ENCODE peak calls at places on chromosomes 6 and 20, in four cellular contexts. I is lung, E is left ventricle myocardium inferior, W is GM23248. P is an unnamed sample.
A peak's percentile ranks its signal among the peaks of the same experiment; 100 is the strongest.

GRCh38 chr6:39074486-39074885 is 25.9 kb downstream of the GLP1R start:
- DNase-seq in I (no peak), E (no peak), W (no peak), P (no peak)

GRCh38 chr20:58001381-58001780 is 227.1 kb downstream of the ANKRD60 start:
- DNase-seq in W (no peak), E (peak; percentile 41), I (no peak), P (no peak)

GRCh38 chr6:19042452-19042851 is 655.3 kb downstream of the RNF144B start:
- DNase-seq in W (no peak), I (no peak), E (no peak), P (no peak)

GRCh38 chr6:20483902-20484497 is 50.3 kb upstream of the CDKAL1 start:
- DNase-seq in I (no peak), W (peak; percentile 9), E (no peak), P (no peak)

GRCh38 chr6:14871196-14871595 is 374.7 kb upstream of the JARID2 start:
- DNase-seq in E (peak; percentile 38), I (no peak), W (no peak), P (no peak)

GRCh38 chr6:129031051-129031599 is 148.2 kb downstream of the LAMA2 start:
- DNase-seq in E (no peak), W (peak; percentile 84), I (no peak), P (peak; percentile 17)

GRCh38 chr6:134683783-134684765 is 265.8 kb downstream of the ALDH8A1 start:
- DNase-seq in I (no peak), E (no peak), W (peak; percentile 70), P (peak; percentile 43)

GRCh38 chr20:24781061-24781980 is 167.7 kb upstream of the CST7 start:
- DNase-seq in I (no peak), E (no peak), W (peak; percentile 77), P (peak; percentile 68)

GRCh38 chr6:10556496-10557391 is 35.6 kb downstream of the GCNT2 start:
- DNase-seq in E (no peak), I (no peak), W (no peak), P (no peak)

GRCh38 chr20:32709528-32710121 is 33.6 kb downstream of the COMMD7 start:
- DNase-seq in I (no peak), E (no peak), W (no peak), P (no peak)

GRCh38 chr6:140779341-140779740 is 1353.4 kb upstream of the GJE1 start:
- DNase-seq in E (no peak), W (peak; percentile 63), I (no peak), P (peak; percentile 69)

GRCh38 chr6:113854531-113855499 is 2.3 kb upstream of the MARCKS start:
- DNase-seq in E (peak; percentile 77), W (peak; percentile 80), I (peak; percentile 54), P (peak; percentile 31)

GRCh38 chr20:26135325-26136110 is 438.9 kb upstream of the ZNF337 start:
- DNase-seq in I (no peak), W (no peak), E (no peak), P (no peak)

GRCh38 chr6:6696867-6697531 is 108.5 kb downstream of the LY86 start:
- DNase-seq in E (peak; percentile 61), W (peak; percentile 84), I (peak; percentile 57), P (peak; percentile 90)

GRCh38 chr6:89999154-89999553 is 104.9 kb downstream of the GJA10 start:
- DNase-seq in W (peak; percentile 57), I (no peak), E (peak; percentile 44), P (no peak)

GRCh38 chr6:36633915-36634314 is 39.8 kb downstream of the SRSF3 start:
- DNase-seq in W (peak; percentile 37), I (peak; percentile 64), E (peak; percentile 70), P (peak; percentile 67)

DNA sequence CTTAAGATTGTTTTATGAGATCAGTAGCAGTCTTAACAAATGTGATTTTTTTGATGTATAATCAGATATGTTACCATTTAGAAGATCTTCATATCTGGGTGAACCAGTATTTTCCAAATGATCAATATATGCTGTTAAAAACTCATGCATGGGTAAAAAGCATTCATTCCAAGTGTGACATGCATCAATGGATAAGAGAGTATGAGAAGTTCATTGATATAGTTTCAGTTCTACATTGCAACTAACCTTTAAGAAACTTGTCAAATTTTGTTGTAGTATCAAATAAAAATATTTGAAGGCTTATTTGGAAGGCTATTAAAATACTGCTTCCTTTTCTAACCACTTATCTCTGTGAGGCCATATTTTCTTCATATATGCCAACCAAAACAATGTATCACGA is 117.7 kb downstream of the FIG4 start:
- DNase-seq in W (no peak), I (no peak), E (no peak), P (no peak)
- H3K4me3 ChIP-seq in W (no peak overlapping the region), I (no peak overlapping the region), E (no peak overlapping the region), P (no peak overlapping the region)

GRCh38 chr6:30073489-30074240 is 1.9 kb downstream of the RNF39 start:
- DNase-seq in E (no peak), I (no peak), W (no peak), P (peak; percentile 16)
- H3K4me3 ChIP-seq in E (no peak overlapping the region), I (no peak overlapping the region), W (no peak overlapping the region), P (peak overlapping the region; percentile 75)

DNA sequence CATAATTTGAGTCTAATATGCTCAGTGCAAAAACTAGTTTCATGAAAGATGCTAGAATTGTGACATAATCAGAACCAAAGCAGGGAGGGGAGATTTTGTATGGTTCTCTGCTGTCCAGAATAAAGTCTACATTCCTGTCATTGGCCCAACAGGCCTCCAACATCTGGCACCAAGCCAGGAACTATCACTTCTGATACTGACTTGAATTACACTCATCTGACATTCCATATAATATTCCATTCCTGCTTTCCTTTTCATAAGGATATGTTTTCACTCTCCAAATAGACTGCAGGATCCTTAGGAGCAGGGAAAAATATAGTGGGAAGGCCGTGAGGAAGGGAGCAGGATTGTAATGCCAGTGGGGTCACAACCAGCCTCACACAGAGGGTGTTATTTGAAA is 84.6 kb upstream of the BTN3A2 start:
- DNase-seq in W (no peak), I (no peak), E (no peak), P (no peak)
- H3K4me3 ChIP-seq in W (no peak overlapping the region), I (no peak overlapping the region), E (no peak overlapping the region), P (no peak overlapping the region)

DNA sequence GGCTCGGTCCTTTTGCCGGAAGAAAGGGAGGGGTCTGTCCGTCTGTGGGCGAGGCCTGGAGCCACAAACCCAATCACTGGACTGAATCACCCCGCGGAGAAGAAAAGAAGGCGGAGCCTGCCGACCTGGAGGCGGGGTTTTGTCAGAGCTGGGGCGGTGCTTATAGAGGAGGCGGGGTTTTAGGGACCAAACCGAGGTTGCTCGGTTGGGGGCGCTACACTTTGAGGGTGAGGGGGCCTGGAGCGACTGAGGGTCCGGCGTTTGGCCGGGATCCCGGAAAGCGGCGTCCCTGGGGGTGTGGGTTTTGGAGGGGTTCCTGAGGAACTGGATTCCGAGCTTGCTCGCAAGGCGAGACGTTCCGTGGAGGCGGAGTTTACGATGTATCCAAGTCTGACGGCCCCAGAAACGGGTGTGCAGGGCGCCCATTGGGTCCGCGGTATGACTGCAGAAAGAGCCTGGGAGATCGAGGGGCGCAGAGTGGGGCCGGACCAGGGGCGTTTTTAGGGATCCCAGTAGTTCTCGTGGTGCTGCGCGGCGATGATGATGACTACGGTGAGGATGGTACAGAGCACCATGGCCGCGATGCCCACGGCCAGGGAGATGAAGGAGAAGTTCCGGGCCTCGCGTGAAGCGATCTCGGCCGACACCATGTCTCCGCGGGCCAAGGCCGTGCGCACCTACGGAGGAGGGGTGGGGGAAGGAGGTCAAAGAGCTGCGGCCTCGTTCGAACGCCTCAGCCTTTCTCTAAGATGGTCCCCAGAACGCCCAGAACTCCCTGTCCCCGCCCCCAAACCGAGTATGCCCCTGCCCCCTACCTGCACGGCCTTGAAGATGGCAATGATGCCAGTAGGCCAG is 2.8 kb downstream of the PRRT1 start:
- DNase-seq in W (peak; percentile 27), E (no peak), I (peak; percentile 63), P (no peak)
- H3K4me3 ChIP-seq in W (no peak overlapping the region), E (peak overlapping the region; percentile 52), I (no peak overlapping the region), P (no peak overlapping the region)

GRCh38 chr6:53691252-53691651 is 25.7 kb upstream of the KLHL31 start:
- DNase-seq in W (no peak), I (no peak), E (no peak), P (no peak)

GRCh38 chr6:53696351-53696750 is 30.8 kb upstream of the KLHL31 start:
- DNase-seq in E (no peak), W (no peak), I (no peak), P (no peak)

GRCh38 chr6:53692172-53692571 is 26.6 kb upstream of the KLHL31 start:
- DNase-seq in E (no peak), I (no peak), W (no peak), P (no peak)

GRCh38 chr6:53694800-53695394 is 29.3 kb upstream of the KLHL31 start:
- DNase-seq in E (no peak), I (no peak), W (no peak), P (no peak)

DNA sequence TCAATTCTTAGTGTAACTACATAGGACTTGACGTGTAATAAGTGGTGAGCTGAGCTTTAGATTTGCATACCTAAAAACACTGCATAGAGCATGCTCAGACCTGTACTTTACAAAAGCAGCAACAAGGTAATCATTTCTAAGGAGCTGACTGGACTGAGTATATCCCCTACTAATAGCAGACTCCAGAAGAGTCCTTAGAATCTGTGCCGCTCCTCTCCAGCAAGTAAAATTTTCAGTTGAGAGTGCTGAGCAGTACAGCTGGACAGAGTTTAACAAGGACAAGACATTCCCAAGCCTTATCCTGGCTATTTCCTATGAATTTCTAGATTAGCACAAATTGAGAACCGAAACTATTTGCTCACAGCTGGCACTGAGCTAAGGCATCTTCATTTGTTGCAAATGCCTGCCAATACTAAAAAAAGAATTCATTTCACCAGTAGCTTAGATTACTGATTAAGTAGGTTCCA is 26.1 kb upstream of the KLHL31 start:
- DNase-seq in E (no peak), I (no peak), W (peak; percentile 2), P (no peak)
- H3K4me3 ChIP-seq in E (peak overlapping the region; percentile 22), I (no peak overlapping the region), W (no peak overlapping the region), P (no peak overlapping the region)

DNA sequence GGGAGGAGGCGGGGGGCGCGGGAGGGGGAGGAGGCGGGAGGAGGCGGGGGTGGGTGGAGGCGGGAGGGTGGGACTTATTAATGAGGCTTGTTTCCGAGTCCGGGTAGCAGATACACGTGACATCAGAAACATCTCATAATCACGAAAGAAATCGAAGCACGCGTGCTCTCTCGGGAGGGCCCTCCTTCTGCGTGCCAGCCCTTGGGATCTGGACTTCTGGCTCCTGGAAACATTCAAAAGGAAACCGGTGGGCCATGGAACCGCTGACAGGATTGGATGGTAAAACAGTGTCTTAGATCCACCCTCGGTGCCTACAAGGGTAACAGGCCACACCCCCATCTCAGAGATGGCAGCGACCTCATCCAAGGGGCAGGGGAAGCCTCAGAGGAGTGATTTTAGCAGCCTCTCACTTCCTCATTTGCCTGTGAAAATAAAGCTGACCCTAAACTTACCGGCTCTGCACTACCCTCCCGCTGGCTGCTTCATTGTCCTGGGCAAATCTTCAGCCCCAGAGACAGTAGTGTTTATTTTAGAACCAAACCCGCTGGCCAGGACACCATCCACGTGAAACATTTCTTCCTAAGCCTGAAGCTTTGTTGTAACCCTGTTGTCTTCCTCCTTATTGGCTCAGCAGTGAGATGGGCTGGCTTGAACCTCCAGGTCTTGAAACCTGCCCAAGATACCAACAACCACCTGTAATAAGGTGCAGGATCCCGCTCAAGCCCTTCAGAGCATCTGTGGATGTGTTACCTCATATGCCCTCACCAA is 97.5 kb downstream of the PSMG4 start:
- DNase-seq in W (peak; percentile 82), E (peak; percentile 56), I (peak; percentile 50), P (peak; percentile 57)
- H3K4me3 ChIP-seq in W (peak overlapping the region; percentile 61), E (peak overlapping the region; percentile 59), I (no peak overlapping the region), P (peak overlapping the region; percentile 60)

GRCh38 chr6:111427341-111428116 is 55.5 kb downstream of the REV3L start:
- DNase-seq in E (no peak), I (no peak), W (peak; percentile 90), P (peak; percentile 91)
- H3K4me3 ChIP-seq in E (no peak overlapping the region), I (no peak overlapping the region), W (peak overlapping the region; percentile 55), P (peak overlapping the region; percentile 41)

P was measured in PC-3.